ENCODE peak calls at places on chromosomes 4 and X, in six cellular contexts. One of them, this sample, is unnamed.

GRCh38 chr4:147963839-147964238 is 232.0 kb downstream of the ARHGAP10 start:
- DNase-seq in K562: no peak
- DNase-seq in GM12891: no peak
- DNase-seq in HepG2: no peak
- DNase-seq in H1: no peak
- DNase-seq in GM12878: no peak
- DNase-seq in this sample: no peak

GRCh38 chrX:65195621-65196020 is 219.4 kb upstream of the ZC4H2 start:
- DNase-seq in GM12878: no peak
- DNase-seq in GM12891: no peak
- DNase-seq in K562: no peak
- DNase-seq in H1: no peak
- DNase-seq in HepG2: peak
- DNase-seq in this sample: no peak

GRCh38 chr4:150342945-150343344 is 239.0 kb upstream of the MAB21L2 start:
- DNase-seq in HepG2: no peak
- DNase-seq in GM12878: no peak
- DNase-seq in H1: no peak
- DNase-seq in K562: no peak
- DNase-seq in GM12891: no peak
- DNase-seq in this sample: no peak

GRCh38 chrX:94743478-94743877 is 1069.5 kb downstream of the FAM133A start:
- DNase-seq in K562: no peak
- DNase-seq in GM12878: peak
- DNase-seq in HepG2: no peak
- DNase-seq in GM12891: no peak
- DNase-seq in H1: no peak
- DNase-seq in this sample: no peak

GRCh38 chrX:39841604-39842003 is 256.2 kb downstream of the BCOR start:
- DNase-seq in GM12878: no peak
- DNase-seq in H1: no peak
- DNase-seq in GM12891: no peak
- DNase-seq in K562: no peak
- DNase-seq in HepG2: no peak
- DNase-seq in this sample: no peak

GRCh38 chr4:24795666-24796381 is 451 bp downstream of the SOD3 start:
- DNase-seq in GM12891: no peak
- DNase-seq in HepG2: no peak
- DNase-seq in H1: no peak
- DNase-seq in K562: peak
- DNase-seq in GM12878: no peak
- DNase-seq in this sample: no peak

GRCh38 chr4:125904802-125905201 is 590.0 kb downstream of the FAT4 start:
- DNase-seq in GM12891: no peak
- DNase-seq in GM12878: no peak
- DNase-seq in HepG2: no peak
- DNase-seq in H1: no peak
- DNase-seq in K562: no peak
- DNase-seq in this sample: no peak

GRCh38 chr4:152073738-152074137 is 312.9 kb upstream of the GATB start:
- DNase-seq in HepG2: no peak
- DNase-seq in GM12878: no peak
- DNase-seq in K562: no peak
- DNase-seq in GM12891: no peak
- DNase-seq in H1: no peak
- DNase-seq in this sample: no peak

GRCh38 chr4:88583643-88584470 is 8.4 kb upstream of the HERC3 start:
- DNase-seq in H1: no peak
- DNase-seq in HepG2: no peak
- DNase-seq in K562: no peak
- DNase-seq in GM12878: no peak
- DNase-seq in GM12891: no peak
- DNase-seq in this sample: no peak

GRCh38 chrX:48835524-48836329 is at the start of gene PCSK1N:
- DNase-seq in GM12891: no peak
- DNase-seq in GM12878: no peak
- DNase-seq in H1: no peak
- DNase-seq in K562: no peak
- DNase-seq in HepG2: peak
- DNase-seq in this sample: no peak

GRCh38 chr4:124234771-124235170 is 477.8 kb downstream of the ANKRD50 start:
- DNase-seq in H1: no peak
- DNase-seq in HepG2: no peak
- DNase-seq in GM12891: no peak
- DNase-seq in K562: no peak
- DNase-seq in GM12878: no peak
- DNase-seq in this sample: no peak

GRCh38 chr4:74770511-74770910 is 23.8 kb downstream of the BTC start:
- DNase-seq in H1: no peak
- DNase-seq in HepG2: no peak
- DNase-seq in GM12891: no peak
- DNase-seq in K562: no peak
- DNase-seq in GM12878: no peak
- DNase-seq in this sample: no peak

GRCh38 chr4:64715741-64716140 is 306.5 kb upstream of the TECRL start:
- DNase-seq in K562: no peak
- DNase-seq in GM12878: no peak
- DNase-seq in HepG2: no peak
- DNase-seq in H1: no peak
- DNase-seq in GM12891: no peak
- DNase-seq in this sample: no peak

GRCh38 chrX:13051529-13052172 is 7.2 kb upstream of the FAM9C start:
- DNase-seq in H1: no peak
- DNase-seq in GM12878: peak
- DNase-seq in HepG2: no peak
- DNase-seq in GM12891: no peak
- DNase-seq in K562: no peak
- DNase-seq in this sample: no peak

GRCh38 chr4:81084029-81084428 is 53.5 kb downstream of the BMP3 start:
- DNase-seq in HepG2: peak
- DNase-seq in GM12878: no peak
- DNase-seq in K562: no peak
- DNase-seq in GM12891: no peak
- DNase-seq in H1: no peak
- DNase-seq in this sample: no peak

GRCh38 chr4:29536745-29537144 is 1183.4 kb upstream of the PCDH7 start:
- DNase-seq in H1: no peak
- DNase-seq in HepG2: no peak
- DNase-seq in K562: no peak
- DNase-seq in GM12891: no peak
- DNase-seq in GM12878: no peak
- DNase-seq in this sample: no peak

GRCh38 chrX:13552892-13553291 is 16.5 kb upstream of the EGFL6 start:
- DNase-seq in K562: no peak
- DNase-seq in GM12878: no peak
- DNase-seq in HepG2: no peak
- DNase-seq in H1: no peak
- DNase-seq in GM12891: no peak
- DNase-seq in this sample: no peak

GRCh38 chrX:53280703-53281320 is 572 bp downstream of the IQSEC2 start:
- DNase-seq in K562: no peak
- DNase-seq in GM12878: no peak
- DNase-seq in GM12891: no peak
- DNase-seq in HepG2: no peak
- DNase-seq in H1: no peak
- DNase-seq in this sample: no peak

GRCh38 chr4:52987401-52988056 is 125.4 kb downstream of the RASL11B start:
- DNase-seq in GM12891: no peak
- DNase-seq in K562: no peak
- DNase-seq in HepG2: no peak
- DNase-seq in H1: no peak
- DNase-seq in GM12878: no peak
- DNase-seq in this sample: no peak

GRCh38 chrX:150366951-150367545 is 3.9 kb downstream of the MAMLD1 start:
- DNase-seq in GM12878: no peak
- DNase-seq in GM12891: no peak
- DNase-seq in H1: no peak
- DNase-seq in HepG2: no peak
- DNase-seq in K562: no peak
- DNase-seq in this sample: no peak

GRCh38 chrX:15680401-15680800 is 15.8 kb upstream of the CLTRN start:
- DNase-seq in GM12891: no peak
- DNase-seq in K562: peak
- DNase-seq in H1: no peak
- DNase-seq in GM12878: no peak
- DNase-seq in HepG2: no peak
- DNase-seq in this sample: no peak

GRCh38 chrX:17983389-17983788 is 122.3 kb upstream of the RAI2 start:
- DNase-seq in HepG2: no peak
- DNase-seq in H1: no peak
- DNase-seq in GM12878: no peak
- DNase-seq in GM12891: no peak
- DNase-seq in K562: no peak
- DNase-seq in this sample: no peak

GRCh38 chr4:23920296-23920695 is 30.4 kb upstream of the PPARGC1A start:
- DNase-seq in GM12891: no peak
- DNase-seq in GM12878: no peak
- DNase-seq in H1: no peak
- DNase-seq in K562: no peak
- DNase-seq in HepG2: no peak
- DNase-seq in this sample: no peak

GRCh38 chrX:97616883-97617510 is 733.3 kb downstream of the RPA4 start:
- DNase-seq in HepG2: peak
- DNase-seq in GM12878: peak
- DNase-seq in K562: no peak
- DNase-seq in GM12891: no peak
- DNase-seq in H1: no peak
- DNase-seq in this sample: peak

GRCh38 chr4:129641179-129641578 is 545.2 kb downstream of the C4orf33 start:
- DNase-seq in K562: peak
- DNase-seq in HepG2: peak
- DNase-seq in GM12891: no peak
- DNase-seq in GM12878: peak
- DNase-seq in H1: peak
- DNase-seq in this sample: no peak

DNA sequence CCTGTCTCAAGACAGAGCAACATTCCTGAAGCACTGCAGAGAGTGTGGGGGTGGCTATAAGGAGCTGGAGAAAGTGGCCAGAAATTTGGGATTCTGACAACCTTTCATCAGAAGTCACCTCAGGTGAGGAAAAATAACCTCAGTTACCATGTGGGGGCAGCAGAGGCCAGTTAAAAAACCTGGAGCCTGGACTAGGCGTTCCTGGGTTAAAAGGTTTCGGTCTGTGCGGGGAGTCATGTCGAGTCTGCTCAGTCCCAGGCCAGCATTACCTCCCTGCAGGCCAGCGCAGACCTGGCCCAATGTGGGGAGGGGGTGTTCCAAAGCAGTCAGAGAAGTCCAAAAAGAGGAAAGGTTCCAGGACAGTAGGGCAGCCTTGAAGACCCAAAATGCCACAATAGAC is 10.9 kb upstream of the NALF2 start:
- DNase-seq in K562: peak
- DNase-seq in HepG2: peak
- DNase-seq in GM12891: no peak
- DNase-seq in H1: no peak
- DNase-seq in GM12878: no peak
- DNase-seq in this sample: no peak
- TF ChIP-seq TAF1 in K562: no peak
- TF ChIP-seq TAF1 in HepG2: no peak
- TF ChIP-seq TAF1 in GM12891: no peak
- TF ChIP-seq TAF1 in H1: no peak
- TF ChIP-seq TAF1 in GM12878: no peak
- TF ChIP-seq TAF1 in this sample: no peak

DNA sequence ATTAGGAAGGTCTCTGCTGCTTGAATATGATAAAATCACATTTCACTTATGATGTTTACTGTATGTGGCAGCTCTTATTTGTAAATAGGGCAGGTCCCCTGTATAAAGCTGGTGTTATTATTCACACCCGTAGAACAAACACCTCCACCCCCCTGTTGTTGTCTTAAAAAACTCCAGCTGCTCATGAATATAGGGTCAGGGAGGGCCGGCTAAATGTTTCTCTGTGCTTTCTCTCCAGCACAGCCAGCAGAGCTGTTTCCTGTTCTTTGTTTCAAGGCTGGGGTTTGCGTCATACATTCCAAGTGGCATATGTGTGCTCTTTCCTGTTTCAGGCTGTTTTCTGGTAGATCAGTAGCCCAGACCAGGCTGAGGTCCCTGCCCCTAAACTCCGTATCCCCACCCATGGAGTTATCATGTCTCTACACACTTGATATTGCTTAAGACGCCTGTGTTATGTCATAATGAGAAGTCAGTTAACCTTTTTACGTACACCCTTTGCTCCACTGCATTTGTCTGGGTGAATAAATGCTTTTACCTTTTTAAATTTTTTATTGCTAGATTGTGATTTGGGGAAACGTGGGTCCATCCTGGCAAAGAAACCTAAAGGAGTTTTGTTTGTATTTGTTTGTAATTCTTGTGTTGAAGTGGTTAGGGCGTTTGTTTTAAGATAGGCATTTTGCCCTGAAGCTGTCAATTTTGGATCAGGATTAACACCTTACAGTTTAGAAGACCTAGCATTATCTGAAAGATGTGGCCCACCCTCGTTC is 3.2 kb downstream of the KLF3 start:
- DNase-seq in H1: peak
- DNase-seq in GM12891: no peak
- DNase-seq in K562: peak
- DNase-seq in GM12878: no peak
- DNase-seq in HepG2: peak
- DNase-seq in this sample: no peak
- TF ChIP-seq POLR2A in H1: peak
- TF ChIP-seq POLR2A in GM12891: no peak
- TF ChIP-seq POLR2A in K562: peak
- TF ChIP-seq POLR2A in GM12878: peak
- TF ChIP-seq POLR2A in HepG2: peak
- TF ChIP-seq POLR2A in this sample: no peak

DNA sequence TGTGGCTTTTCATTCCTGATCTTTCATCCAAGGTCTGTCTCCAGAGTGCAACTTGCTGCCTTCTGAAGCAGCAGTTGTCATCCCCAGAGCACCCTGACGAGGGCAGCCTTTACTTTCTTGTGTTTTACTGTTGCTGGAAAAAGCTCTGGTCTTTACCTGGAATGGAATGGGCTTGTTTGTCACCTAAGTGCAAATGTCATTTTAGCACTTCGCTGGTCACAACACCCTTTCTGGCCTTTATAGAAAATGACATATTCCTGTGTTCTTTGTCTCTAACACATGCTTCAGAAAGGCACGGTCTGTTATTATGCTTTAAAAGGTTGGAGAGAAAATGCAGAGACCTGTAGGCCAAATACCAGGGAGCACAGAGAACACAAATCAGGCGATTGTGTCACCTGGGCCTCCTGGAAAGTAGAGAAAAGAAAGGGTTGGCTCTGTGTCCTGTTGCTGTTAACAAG is 332.7 kb upstream of the IGFBP7 start:
- DNase-seq in GM12891: no peak
- DNase-seq in H1: peak
- DNase-seq in GM12878: no peak
- DNase-seq in HepG2: peak
- DNase-seq in K562: peak
- DNase-seq in this sample: no peak
- TF ChIP-seq TAF1 in GM12891: no peak
- TF ChIP-seq TAF1 in H1: no peak
- TF ChIP-seq TAF1 in GM12878: no peak
- TF ChIP-seq TAF1 in HepG2: no peak
- TF ChIP-seq TAF1 in K562: no peak
- TF ChIP-seq TAF1 in this sample: no peak

GRCh38 chr4:2417765-2418651 is at the start of gene ZFYVE28:
- DNase-seq in H1: no peak
- DNase-seq in K562: peak
- DNase-seq in HepG2: no peak
- DNase-seq in GM12878: no peak
- DNase-seq in GM12891: peak
- DNase-seq in this sample: no peak
- TF ChIP-seq POLR2A in H1: no peak
- TF ChIP-seq POLR2A in K562: no peak
- TF ChIP-seq POLR2A in HepG2: no peak
- TF ChIP-seq POLR2A in GM12878: no peak
- TF ChIP-seq POLR2A in GM12891: no peak
- TF ChIP-seq POLR2A in this sample: no peak

This sample was measured in GM12892.